ENCODE peak calls at places on chromosomes 6 and 20, in five cellular contexts. S is astrocyte of the cerebellum, D is RPMI7951, W is GM04504, A is T-helper 1 cell. K is an unnamed sample.

GRCh38 chr6:148969679-148970078 is 222.8 kb downstream of the UST start:
- DNase-seq in S (peak), D (no peak), W (no peak), A (no peak), K (no peak)

GRCh38 chr6:124974770-124975377 is 12.6 kb downstream of the RNF217 start:
- DNase-seq in S (no peak), D (no peak), W (no peak), A (no peak), K (no peak)

GRCh38 chr6:73079611-73079955 is 145.7 kb downstream of the KHDC1L start:
- DNase-seq in S (peak), D (peak), W (peak), A (no peak), K (no peak)

GRCh38 chr6:35496851-35497570 is at the start of gene TEAD3:
- DNase-seq in S (no peak), D (peak), W (peak), A (peak), K (no peak)

GRCh38 chr20:7879883-7880282 is 60.4 kb downstream of the HAO1 start:
- DNase-seq in S (peak), D (peak), W (no peak), A (no peak), K (no peak)

GRCh38 chr20:60055740-60056139 is 97.5 kb downstream of the CDH26 start:
- DNase-seq in S (no peak), D (no peak), W (no peak), A (peak), K (no peak)

GRCh38 chr6:138035070-138035469 is 72.1 kb downstream of the PERP start:
- DNase-seq in S (no peak), D (no peak), W (no peak), A (no peak), K (no peak)

GRCh38 chr6:11366183-11366933 is 133.9 kb upstream of the NEDD9 start:
- DNase-seq in S (no peak), D (no peak), W (no peak), A (peak), K (no peak)

GRCh38 chr20:51434026-51434425 is 108.5 kb downstream of the NFATC2 start:
- DNase-seq in S (no peak), D (no peak), W (no peak), A (no peak), K (no peak)

GRCh38 chr20:2507875-2508630 is 662 bp downstream of the ZNF343 start:
- DNase-seq in S (no peak), D (peak), W (no peak), A (no peak), K (peak)